ENCODE peak calls at places on chromosomes 6 and 20, in ten cellular contexts. O, F, Q, H, N, E, G, P, W and M are unnamed samples.

GRCh38 chr6:106557837-106558236 is 71.5 kb downstream of the RTN4IP1 start:
- DNase-seq in O (no peak), F (no peak), Q (no peak), H (no peak), N (no peak), E (no peak), G (no peak), P (no peak), W (no peak), M (no peak)

GRCh38 chr6:141548969-141549368 is 583.8 kb upstream of the GJE1 start:
- DNase-seq in O (no peak), F (no peak), Q (no peak), H (no peak), N (no peak), E (peak), G (no peak), P (no peak), W (no peak), M (no peak)

GRCh38 chr6:90388395-90388794 is 91.8 kb upstream of the BACH2 start:
- DNase-seq in O (no peak), F (no peak), Q (no peak), H (no peak), N (no peak), E (no peak), G (no peak), P (no peak), W (no peak), M (no peak)

GRCh38 chr6:149455028-149455732 is 29.6 kb downstream of the ZC3H12D start:
- DNase-seq in O (no peak), F (no peak), Q (no peak), H (no peak), N (no peak), E (no peak), G (no peak), P (no peak), W (no peak), M (no peak)

GRCh38 chr6:6592836-6593235 is 4.3 kb downstream of the LY86 start:
- DNase-seq in O (no peak), F (no peak), Q (no peak), H (no peak), N (no peak), E (no peak), G (no peak), P (no peak), W (no peak), M (no peak)

GRCh38 chr20:13017883-13018535 is 9.2 kb downstream of the SPTLC3 start:
- DNase-seq in O (no peak), F (no peak), Q (no peak), H (no peak), N (no peak), E (no peak), G (no peak), P (no peak), W (no peak), M (no peak)

GRCh38 chr6:105608711-105609374 is 206.0 kb upstream of the PREP start:
- DNase-seq in O (no peak), F (peak), Q (peak), H (no peak), N (no peak), E (no peak), G (no peak), P (no peak), W (no peak), M (peak)

GRCh38 chr6:70312165-70312564 is 9.3 kb upstream of the COL9A1 start:
- DNase-seq in O (no peak), F (peak), Q (peak), H (no peak), N (no peak), E (peak), G (no peak), P (no peak), W (no peak), M (peak)

GRCh38 chr6:28710466-28711191 is 184.9 kb downstream of the GPX5 start:
- DNase-seq in O (no peak), F (peak), Q (no peak), H (no peak), N (no peak), E (no peak), G (no peak), P (no peak), W (peak), M (no peak)

GRCh38 chr20:21398505-21399057 is 1.3 kb upstream of the NKX2-4 start:
- DNase-seq in O (no peak), F (no peak), Q (no peak), H (no peak), N (no peak), E (no peak), G (no peak), P (no peak), W (no peak), M (no peak)

GRCh38 chr6:139996253-139996834 is 621.9 kb upstream of the CITED2 start:
- DNase-seq in O (no peak), F (peak), Q (no peak), H (no peak), N (no peak), E (no peak), G (no peak), P (no peak), W (no peak), M (no peak)

GRCh38 chr6:20757761-20758160 is 223.5 kb downstream of the CDKAL1 start:
- DNase-seq in O (no peak), F (no peak), Q (no peak), H (no peak), N (no peak), E (peak), G (no peak), P (no peak), W (no peak), M (peak)

GRCh38 chr6:36853325-36853724 is 14.1 kb upstream of the CPNE5 start:
- DNase-seq in O (no peak), F (peak), Q (peak), H (no peak), N (peak), E (peak), G (no peak), P (peak), W (no peak), M (peak)

GRCh38 chr6:76684881-76685280 is 612.4 kb upstream of the IMPG1 start:
- DNase-seq in O (no peak), F (no peak), Q (no peak), H (peak), N (no peak), E (no peak), G (no peak), P (no peak), W (no peak), M (no peak)

GRCh38 chr6:161748535-161749386 is 474.9 kb upstream of the AGPAT4 start:
- DNase-seq in O (peak), F (no peak), Q (no peak), H (peak), N (no peak), E (peak), G (peak), P (peak), W (peak), M (no peak)

GRCh38 chr6:159842035-159842434 is 42.0 kb downstream of the PNLDC1 start:
- DNase-seq in O (no peak), F (no peak), Q (no peak), H (no peak), N (no peak), E (no peak), G (no peak), P (no peak), W (no peak), M (no peak)